ENCODE peak calls at places on chromosome 7, in five cellular contexts. One of them, this sample, is unnamed.

GRCh38 chr7:85001493-85002345 is 185.1 kb downstream of the SEMA3D start:
- DNase-seq in activated CD4-positive, alpha-beta T cell treated with anti-CD3 and anti-CD28 coated beads for 4 hours: no peak
- DNase-seq in stimulated activated CD8-positive, alpha-beta memory T cell treated with anti-CD3 and anti-CD28 coated beads, Interleukin-15, amount 100 ng/mL, for 1 hour: no peak
- DNase-seq in foreskin fibroblast: no peak
- DNase-seq in NCI-H2171 treated with DMSO at 0.1 percent for 48 hours: peak; percentile 78
- DNase-seq in this sample: no peak

GRCh38 chr7:18570441-18570840 is 74.9 kb downstream of the HDAC9 start:
- DNase-seq in activated CD4-positive, alpha-beta T cell treated with anti-CD3 and anti-CD28 coated beads for 4 hours: no peak
- DNase-seq in stimulated activated CD8-positive, alpha-beta memory T cell treated with anti-CD3 and anti-CD28 coated beads, Interleukin-15, amount 100 ng/mL, for 1 hour: no peak
- DNase-seq in foreskin fibroblast: no peak
- DNase-seq in NCI-H2171 treated with DMSO at 0.1 percent for 48 hours: no peak
- DNase-seq in this sample: no peak

GRCh38 chr7:24980695-24981543 is 941 bp upstream of the OSBPL3 start:
- DNase-seq in activated CD4-positive, alpha-beta T cell treated with anti-CD3 and anti-CD28 coated beads for 4 hours: peak; percentile 38
- DNase-seq in stimulated activated CD8-positive, alpha-beta memory T cell treated with anti-CD3 and anti-CD28 coated beads, Interleukin-15, amount 100 ng/mL, for 1 hour: no peak
- DNase-seq in foreskin fibroblast: peak; percentile 41
- DNase-seq in NCI-H2171 treated with DMSO at 0.1 percent for 48 hours: no peak
- DNase-seq in this sample: peak; percentile 22

GRCh38 chr7:69457912-69458491 is 140.3 kb upstream of the AUTS2 start:
- DNase-seq in activated CD4-positive, alpha-beta T cell treated with anti-CD3 and anti-CD28 coated beads for 4 hours: no peak
- DNase-seq in stimulated activated CD8-positive, alpha-beta memory T cell treated with anti-CD3 and anti-CD28 coated beads, Interleukin-15, amount 100 ng/mL, for 1 hour: no peak
- DNase-seq in foreskin fibroblast: no peak
- DNase-seq in NCI-H2171 treated with DMSO at 0.1 percent for 48 hours: peak; percentile 19
- DNase-seq in this sample: peak; percentile 15

GRCh38 chr7:5414876-5415275 is 8.8 kb downstream of the TNRC18 start:
- DNase-seq in activated CD4-positive, alpha-beta T cell treated with anti-CD3 and anti-CD28 coated beads for 4 hours: no peak
- DNase-seq in stimulated activated CD8-positive, alpha-beta memory T cell treated with anti-CD3 and anti-CD28 coated beads, Interleukin-15, amount 100 ng/mL, for 1 hour: no peak
- DNase-seq in foreskin fibroblast: no peak
- DNase-seq in NCI-H2171 treated with DMSO at 0.1 percent for 48 hours: no peak
- DNase-seq in this sample: no peak

GRCh38 chr7:80187279-80187678 is 52.6 kb downstream of the GNAI1 start:
- DNase-seq in activated CD4-positive, alpha-beta T cell treated with anti-CD3 and anti-CD28 coated beads for 4 hours: no peak
- DNase-seq in stimulated activated CD8-positive, alpha-beta memory T cell treated with anti-CD3 and anti-CD28 coated beads, Interleukin-15, amount 100 ng/mL, for 1 hour: no peak
- DNase-seq in foreskin fibroblast: no peak
- DNase-seq in NCI-H2171 treated with DMSO at 0.1 percent for 48 hours: no peak
- DNase-seq in this sample: no peak

GRCh38 chr7:108581655-108582491 is 12.2 kb downstream of the DNAJB9 start:
- DNase-seq in activated CD4-positive, alpha-beta T cell treated with anti-CD3 and anti-CD28 coated beads for 4 hours: no peak
- DNase-seq in stimulated activated CD8-positive, alpha-beta memory T cell treated with anti-CD3 and anti-CD28 coated beads, Interleukin-15, amount 100 ng/mL, for 1 hour: no peak
- DNase-seq in foreskin fibroblast: no peak
- DNase-seq in NCI-H2171 treated with DMSO at 0.1 percent for 48 hours: no peak
- DNase-seq in this sample: no peak

GRCh38 chr7:34165466-34165865 is 260.1 kb downstream of the BMPER start:
- DNase-seq in activated CD4-positive, alpha-beta T cell treated with anti-CD3 and anti-CD28 coated beads for 4 hours: no peak
- DNase-seq in stimulated activated CD8-positive, alpha-beta memory T cell treated with anti-CD3 and anti-CD28 coated beads, Interleukin-15, amount 100 ng/mL, for 1 hour: no peak
- DNase-seq in foreskin fibroblast: peak; percentile 37
- DNase-seq in NCI-H2171 treated with DMSO at 0.1 percent for 48 hours: no peak
- DNase-seq in this sample: no peak

GRCh38 chr7:151641587-151641986 is 121.9 kb upstream of the RHEB start:
- DNase-seq in activated CD4-positive, alpha-beta T cell treated with anti-CD3 and anti-CD28 coated beads for 4 hours: no peak
- DNase-seq in stimulated activated CD8-positive, alpha-beta memory T cell treated with anti-CD3 and anti-CD28 coated beads, Interleukin-15, amount 100 ng/mL, for 1 hour: no peak
- DNase-seq in foreskin fibroblast: no peak
- DNase-seq in NCI-H2171 treated with DMSO at 0.1 percent for 48 hours: no peak
- DNase-seq in this sample: no peak

GRCh38 chr7:113561446-113561845 is 357.4 kb downstream of the PPP1R3A start:
- DNase-seq in activated CD4-positive, alpha-beta T cell treated with anti-CD3 and anti-CD28 coated beads for 4 hours: no peak
- DNase-seq in stimulated activated CD8-positive, alpha-beta memory T cell treated with anti-CD3 and anti-CD28 coated beads, Interleukin-15, amount 100 ng/mL, for 1 hour: no peak
- DNase-seq in foreskin fibroblast: no peak
- DNase-seq in NCI-H2171 treated with DMSO at 0.1 percent for 48 hours: no peak
- DNase-seq in this sample: no peak

GRCh38 chr7:151404216-151405011 is 5.4 kb downstream of the WDR86 start:
- DNase-seq in activated CD4-positive, alpha-beta T cell treated with anti-CD3 and anti-CD28 coated beads for 4 hours: no peak
- DNase-seq in stimulated activated CD8-positive, alpha-beta memory T cell treated with anti-CD3 and anti-CD28 coated beads, Interleukin-15, amount 100 ng/mL, for 1 hour: no peak
- DNase-seq in foreskin fibroblast: peak; percentile 41
- DNase-seq in NCI-H2171 treated with DMSO at 0.1 percent for 48 hours: no peak
- DNase-seq in this sample: no peak

GRCh38 chr7:135388616-135389015 is 121.3 kb downstream of the CNOT4 start:
- DNase-seq in activated CD4-positive, alpha-beta T cell treated with anti-CD3 and anti-CD28 coated beads for 4 hours: no peak
- DNase-seq in stimulated activated CD8-positive, alpha-beta memory T cell treated with anti-CD3 and anti-CD28 coated beads, Interleukin-15, amount 100 ng/mL, for 1 hour: no peak
- DNase-seq in foreskin fibroblast: no peak
- DNase-seq in NCI-H2171 treated with DMSO at 0.1 percent for 48 hours: no peak
- DNase-seq in this sample: no peak

GRCh38 chr7:16688249-16688648 is 42.3 kb downstream of the BZW2 start:
- DNase-seq in activated CD4-positive, alpha-beta T cell treated with anti-CD3 and anti-CD28 coated beads for 4 hours: no peak
- DNase-seq in stimulated activated CD8-positive, alpha-beta memory T cell treated with anti-CD3 and anti-CD28 coated beads, Interleukin-15, amount 100 ng/mL, for 1 hour: no peak
- DNase-seq in foreskin fibroblast: no peak
- DNase-seq in NCI-H2171 treated with DMSO at 0.1 percent for 48 hours: no peak
- DNase-seq in this sample: no peak

GRCh38 chr7:98892609-98893008 is 14.3 kb downstream of the TRRAP start:
- DNase-seq in activated CD4-positive, alpha-beta T cell treated with anti-CD3 and anti-CD28 coated beads for 4 hours: no peak
- DNase-seq in stimulated activated CD8-positive, alpha-beta memory T cell treated with anti-CD3 and anti-CD28 coated beads, Interleukin-15, amount 100 ng/mL, for 1 hour: no peak
- DNase-seq in foreskin fibroblast: no peak
- DNase-seq in NCI-H2171 treated with DMSO at 0.1 percent for 48 hours: no peak
- DNase-seq in this sample: no peak

GRCh38 chr7:23022258-23022745 is 8.4 kb upstream of the HYCC1 start:
- DNase-seq in activated CD4-positive, alpha-beta T cell treated with anti-CD3 and anti-CD28 coated beads for 4 hours: no peak
- DNase-seq in stimulated activated CD8-positive, alpha-beta memory T cell treated with anti-CD3 and anti-CD28 coated beads, Interleukin-15, amount 100 ng/mL, for 1 hour: no peak
- DNase-seq in foreskin fibroblast: peak; percentile 92
- DNase-seq in NCI-H2171 treated with DMSO at 0.1 percent for 48 hours: no peak
- DNase-seq in this sample: no peak

GRCh38 chr7:38425509-38425908 is 152.1 kb upstream of the TARP start:
- DNase-seq in activated CD4-positive, alpha-beta T cell treated with anti-CD3 and anti-CD28 coated beads for 4 hours: peak; percentile 13
- DNase-seq in stimulated activated CD8-positive, alpha-beta memory T cell treated with anti-CD3 and anti-CD28 coated beads, Interleukin-15, amount 100 ng/mL, for 1 hour: no peak
- DNase-seq in foreskin fibroblast: no peak
- DNase-seq in NCI-H2171 treated with DMSO at 0.1 percent for 48 hours: no peak
- DNase-seq in this sample: no peak

GRCh38 chr7:2539031-2540028 is 16.0 kb downstream of the BRAT1 start:
- DNase-seq in activated CD4-positive, alpha-beta T cell treated with anti-CD3 and anti-CD28 coated beads for 4 hours: no peak
- DNase-seq in stimulated activated CD8-positive, alpha-beta memory T cell treated with anti-CD3 and anti-CD28 coated beads, Interleukin-15, amount 100 ng/mL, for 1 hour: no peak
- DNase-seq in foreskin fibroblast: no peak
- DNase-seq in NCI-H2171 treated with DMSO at 0.1 percent for 48 hours: no peak
- DNase-seq in this sample: no peak

GRCh38 chr7:138460176-138460648 is at the start of gene TRIM24:
- DNase-seq in activated CD4-positive, alpha-beta T cell treated with anti-CD3 and anti-CD28 coated beads for 4 hours: no peak
- DNase-seq in stimulated activated CD8-positive, alpha-beta memory T cell treated with anti-CD3 and anti-CD28 coated beads, Interleukin-15, amount 100 ng/mL, for 1 hour: no peak
- DNase-seq in foreskin fibroblast: no peak
- DNase-seq in NCI-H2171 treated with DMSO at 0.1 percent for 48 hours: peak; percentile 98
- DNase-seq in this sample: no peak

GRCh38 chr7:86667732-86668131 is 24.0 kb downstream of the GRM3 start:
- DNase-seq in activated CD4-positive, alpha-beta T cell treated with anti-CD3 and anti-CD28 coated beads for 4 hours: no peak
- DNase-seq in stimulated activated CD8-positive, alpha-beta memory T cell treated with anti-CD3 and anti-CD28 coated beads, Interleukin-15, amount 100 ng/mL, for 1 hour: no peak
- DNase-seq in foreskin fibroblast: no peak
- DNase-seq in NCI-H2171 treated with DMSO at 0.1 percent for 48 hours: no peak
- DNase-seq in this sample: no peak

GRCh38 chr7:131011437-131011752 is 277.4 kb upstream of the KLF14 start:
- DNase-seq in activated CD4-positive, alpha-beta T cell treated with anti-CD3 and anti-CD28 coated beads for 4 hours: no peak
- DNase-seq in stimulated activated CD8-positive, alpha-beta memory T cell treated with anti-CD3 and anti-CD28 coated beads, Interleukin-15, amount 100 ng/mL, for 1 hour: no peak
- DNase-seq in foreskin fibroblast: no peak
- DNase-seq in NCI-H2171 treated with DMSO at 0.1 percent for 48 hours: no peak
- DNase-seq in this sample: no peak

GRCh38 chr7:81234896-81235295 is 316.0 kb upstream of the SEMA3C start:
- DNase-seq in activated CD4-positive, alpha-beta T cell treated with anti-CD3 and anti-CD28 coated beads for 4 hours: no peak
- DNase-seq in stimulated activated CD8-positive, alpha-beta memory T cell treated with anti-CD3 and anti-CD28 coated beads, Interleukin-15, amount 100 ng/mL, for 1 hour: no peak
- DNase-seq in foreskin fibroblast: no peak
- DNase-seq in NCI-H2171 treated with DMSO at 0.1 percent for 48 hours: no peak
- DNase-seq in this sample: no peak

GRCh38 chr7:100053201-100053600 is 3.6 kb downstream of the ZSCAN21 start:
- DNase-seq in activated CD4-positive, alpha-beta T cell treated with anti-CD3 and anti-CD28 coated beads for 4 hours: peak; percentile 32
- DNase-seq in stimulated activated CD8-positive, alpha-beta memory T cell treated with anti-CD3 and anti-CD28 coated beads, Interleukin-15, amount 100 ng/mL, for 1 hour: no peak
- DNase-seq in foreskin fibroblast: peak; percentile 23
- DNase-seq in NCI-H2171 treated with DMSO at 0.1 percent for 48 hours: peak; percentile 96
- DNase-seq in this sample: peak; percentile 54

GRCh38 chr7:40436761-40437160 is 302.0 kb downstream of the SUGCT start:
- DNase-seq in activated CD4-positive, alpha-beta T cell treated with anti-CD3 and anti-CD28 coated beads for 4 hours: no peak
- DNase-seq in stimulated activated CD8-positive, alpha-beta memory T cell treated with anti-CD3 and anti-CD28 coated beads, Interleukin-15, amount 100 ng/mL, for 1 hour: no peak
- DNase-seq in foreskin fibroblast: no peak
- DNase-seq in NCI-H2171 treated with DMSO at 0.1 percent for 48 hours: no peak
- DNase-seq in this sample: no peak

GRCh38 chr7:112414855-112415490 is 35.3 kb upstream of the IFRD1 start:
- DNase-seq in activated CD4-positive, alpha-beta T cell treated with anti-CD3 and anti-CD28 coated beads for 4 hours: no peak
- DNase-seq in stimulated activated CD8-positive, alpha-beta memory T cell treated with anti-CD3 and anti-CD28 coated beads, Interleukin-15, amount 100 ng/mL, for 1 hour: no peak
- DNase-seq in foreskin fibroblast: no peak
- DNase-seq in NCI-H2171 treated with DMSO at 0.1 percent for 48 hours: peak; percentile 71
- DNase-seq in this sample: no peak

GRCh38 chr7:37311282-37311868 is 137.3 kb downstream of the ELMO1 start:
- DNase-seq in activated CD4-positive, alpha-beta T cell treated with anti-CD3 and anti-CD28 coated beads for 4 hours: peak; percentile 16
- DNase-seq in stimulated activated CD8-positive, alpha-beta memory T cell treated with anti-CD3 and anti-CD28 coated beads, Interleukin-15, amount 100 ng/mL, for 1 hour: no peak
- DNase-seq in foreskin fibroblast: no peak
- DNase-seq in NCI-H2171 treated with DMSO at 0.1 percent for 48 hours: no peak
- DNase-seq in this sample: peak; percentile 22

GRCh38 chr7:128021361-128021760 is 9.9 kb downstream of the LRRC4 start:
- DNase-seq in activated CD4-positive, alpha-beta T cell treated with anti-CD3 and anti-CD28 coated beads for 4 hours: no peak
- DNase-seq in stimulated activated CD8-positive, alpha-beta memory T cell treated with anti-CD3 and anti-CD28 coated beads, Interleukin-15, amount 100 ng/mL, for 1 hour: no peak
- DNase-seq in foreskin fibroblast: no peak
- DNase-seq in NCI-H2171 treated with DMSO at 0.1 percent for 48 hours: no peak
- DNase-seq in this sample: no peak

GRCh38 chr7:32942783-32943653 is 14.2 kb upstream of the FKBP9 start:
- DNase-seq in activated CD4-positive, alpha-beta T cell treated with anti-CD3 and anti-CD28 coated beads for 4 hours: peak; percentile 63
- DNase-seq in stimulated activated CD8-positive, alpha-beta memory T cell treated with anti-CD3 and anti-CD28 coated beads, Interleukin-15, amount 100 ng/mL, for 1 hour: peak; percentile 27
- DNase-seq in foreskin fibroblast: peak; percentile 77
- DNase-seq in NCI-H2171 treated with DMSO at 0.1 percent for 48 hours: peak; percentile 73
- DNase-seq in this sample: peak; percentile 79

GRCh38 chr7:23385120-23385519 is 85.2 kb downstream of the IGF2BP3 start:
- DNase-seq in activated CD4-positive, alpha-beta T cell treated with anti-CD3 and anti-CD28 coated beads for 4 hours: no peak
- DNase-seq in stimulated activated CD8-positive, alpha-beta memory T cell treated with anti-CD3 and anti-CD28 coated beads, Interleukin-15, amount 100 ng/mL, for 1 hour: no peak
- DNase-seq in foreskin fibroblast: no peak
- DNase-seq in NCI-H2171 treated with DMSO at 0.1 percent for 48 hours: no peak
- DNase-seq in this sample: no peak

GRCh38 chr7:129493555-129493954 is 8.8 kb upstream of the SMKR1 start:
- DNase-seq in activated CD4-positive, alpha-beta T cell treated with anti-CD3 and anti-CD28 coated beads for 4 hours: no peak
- DNase-seq in stimulated activated CD8-positive, alpha-beta memory T cell treated with anti-CD3 and anti-CD28 coated beads, Interleukin-15, amount 100 ng/mL, for 1 hour: no peak
- DNase-seq in foreskin fibroblast: no peak
- DNase-seq in NCI-H2171 treated with DMSO at 0.1 percent for 48 hours: no peak
- DNase-seq in this sample: no peak